ENCODE peak calls at places on chromosomes 11 and 22, in nine cellular contexts. R is adrenal gland; V is A549; A is epithelial cell of esophagus; H is foreskin fibroblast; I is CD4-positive, alpha-beta T cell; S is Caco-2; P is fibroblast of villous mesenchyme; O is upper lobe of right lung. B is an unnamed sample.

GRCh38 chr11:39965701-39966100 is 1493.8 kb downstream of the LRRC4C start:
- DNase-seq in R (no peak), I (no peak), O (no peak), H (no peak), A (no peak), P (no peak), S (no peak), V (no peak), B (no peak)

GRCh38 chr22:49780281-49780991 is 47.2 kb downstream of the BRD1 start:
- DNase-seq in I (no peak), P (peak; percentile 58), O (no peak), A (no peak), R (no peak), V (no peak), H (no peak), S (no peak), B (no peak)

GRCh38 chr11:86162257-86162656 is 82.3 kb upstream of the EED start:
- DNase-seq in V (no peak), P (peak; percentile 86), S (no peak), H (peak; percentile 85), A (peak; percentile 81), O (no peak), I (no peak), R (peak; percentile 65), B (no peak)

GRCh38 chr11:70669281-70669680 is 271.0 kb downstream of the CTTN start:
- DNase-seq in S (no peak), R (no peak), I (no peak), O (no peak), A (no peak), H (no peak), P (no peak), V (no peak), B (no peak)

GRCh38 chr11:76686261-76687079 is 15.9 kb upstream of the LRRC32 start:
- DNase-seq in R (no peak), V (no peak), S (no peak), O (no peak), P (no peak), H (no peak), I (no peak), A (no peak), B (no peak)

GRCh38 chr22:30043181-30043580 is 37.1 kb upstream of the HORMAD2 start:
- DNase-seq in S (no peak), O (no peak), P (no peak), A (no peak), I (no peak), H (no peak), V (no peak), R (no peak), B (no peak)

GRCh38 chr11:47271961-47272661 is 2.2 kb downstream of the MADD start:
- DNase-seq in A (no peak), I (no peak), V (no peak), S (no peak), P (no peak), H (no peak), O (no peak), R (peak; percentile 70), B (no peak)

GRCh38 chr11:93020248-93021088 is 51.0 kb downstream of the MTNR1B start:
- DNase-seq in P (peak; percentile 53), O (no peak), S (no peak), R (no peak), A (peak; percentile 97), H (no peak), I (no peak), V (peak; percentile 8), B (no peak)

GRCh38 chr11:82883853-82884252 is 16.4 kb downstream of the PRCP start:
- DNase-seq in V (no peak), H (no peak), O (no peak), A (no peak), S (no peak), I (no peak), P (no peak), R (no peak), B (peak; percentile 50)

GRCh38 chr11:47243454-47243853 is 5.2 kb downstream of the ACP2 start:
- DNase-seq in A (peak; percentile 60), I (no peak), R (no peak), O (no peak), S (no peak), P (peak; percentile 21), H (no peak), V (no peak), B (no peak)

GRCh38 chr11:100632970-100633452 is 54.1 kb upstream of the ARHGAP42 start:
- DNase-seq in R (peak; percentile 68), O (peak; percentile 70), I (no peak), P (peak; percentile 50), H (no peak), A (no peak), S (no peak), V (no peak), B (peak; percentile 43)

GRCh38 chr11:65606876-65607613 is 7.0 kb downstream of the MAP3K11 start:
- DNase-seq in H (peak; percentile 93), S (peak; percentile 99), R (peak; percentile 96), P (peak; percentile 98), O (peak; percentile 95), I (no peak), A (peak; percentile 97), V (peak; percentile 46), B (peak; percentile 96)

GRCh38 chr11:419248-420005 is 4.6 kb upstream of the SIGIRR start:
- DNase-seq in P (no peak), R (no peak), H (no peak), O (no peak), I (peak; percentile 4), S (no peak), A (no peak), V (no peak), B (no peak)

GRCh38 chr11:95228081-95228859 is 2.7 kb downstream of the SESN3 start:
- DNase-seq in S (no peak), R (no peak), P (no peak), A (peak; percentile 57), V (no peak), O (no peak), I (no peak), H (no peak), B (no peak)

GRCh38 chr11:117202386-117203068 is 3.4 kb downstream of the TAGLN start:
- DNase-seq in P (no peak), A (no peak), S (no peak), H (no peak), O (no peak), R (no peak), I (no peak), V (no peak), B (no peak)

GRCh38 chr11:117204283-117205080 is 5.3 kb downstream of the TAGLN start:
- DNase-seq in I (no peak), O (no peak), S (no peak), H (no peak), P (no peak), A (no peak), R (peak; percentile 45), V (no peak), B (no peak)

GRCh38 chr11:117203069-117203407 is 3.9 kb downstream of the TAGLN start:
- DNase-seq in S (no peak), A (no peak), H (no peak), O (no peak), R (no peak), I (no peak), V (no peak), P (no peak), B (no peak)

GRCh38 chr11:117201906-117202305 is 2.7 kb downstream of the TAGLN start:
- DNase-seq in P (no peak), A (no peak), H (no peak), I (no peak), R (no peak), V (no peak), S (no peak), O (no peak), B (no peak)

GRCh38 chr11:117205211-117205818 is 6.1 kb downstream of the TAGLN start:
- DNase-seq in I (no peak), R (peak; percentile 83), P (no peak), S (no peak), A (no peak), V (no peak), O (no peak), H (no peak), B (no peak)
- TF ChIP-seq CTCF in I (no peak), R (no peak), P (no peak), S (no peak), A (no peak), V (no peak), O (no peak), H (no peak), B (no peak)

GRCh38 chr11:3173795-3174194 is 8.7 kb upstream of the OSBPL5 start:
- DNase-seq in V (no peak), P (no peak), R (no peak), A (no peak), O (no peak), S (no peak), H (no peak), I (no peak), B (no peak)
- TF ChIP-seq CTCF in V (no peak), P (no peak), R (no peak), A (no peak), O (no peak), S (no peak), H (no peak), I (no peak), B (no peak)

GRCh38 chr11:27700351-27701261 is at the start of gene BDNF:
- DNase-seq in R (no peak), V (peak; percentile 49), I (no peak), O (peak; percentile 65), S (peak; percentile 46), A (peak; percentile 38), H (peak; percentile 41), P (peak; percentile 55), B (no peak)

GRCh38 chr11:27703453-27703852 is 3.2 kb upstream of the BDNF start:
- DNase-seq in A (no peak), R (no peak), P (peak; percentile 56), H (no peak), V (no peak), I (no peak), O (no peak), S (no peak), B (no peak)

GRCh38 chr11:27699242-27699925 is 871 bp downstream of the BDNF start:
- DNase-seq in I (no peak), O (peak; percentile 54), S (no peak), V (no peak), P (peak; percentile 59), H (no peak), R (no peak), A (peak; percentile 39), B (no peak)

GRCh38 chr11:27699926-27700350 is 317 bp downstream of the BDNF start:
- DNase-seq in R (no peak), V (no peak), I (no peak), P (no peak), O (peak; percentile 59), S (no peak), H (no peak), A (no peak), B (no peak)

GRCh38 chr11:27701262-27702105 is 1.2 kb upstream of the BDNF start:
- DNase-seq in H (peak; percentile 66), O (peak; percentile 62), P (peak; percentile 82), A (peak; percentile 32), R (no peak), S (no peak), I (no peak), V (peak; percentile 61), B (peak; percentile 29)
- TF ChIP-seq CTCF in H (peak; percentile 25), O (peak; percentile 7), P (peak; percentile 39), A (no peak), R (no peak), S (peak; percentile 17), I (no peak), V (peak; percentile 48), B (peak; percentile 26)

DNA sequence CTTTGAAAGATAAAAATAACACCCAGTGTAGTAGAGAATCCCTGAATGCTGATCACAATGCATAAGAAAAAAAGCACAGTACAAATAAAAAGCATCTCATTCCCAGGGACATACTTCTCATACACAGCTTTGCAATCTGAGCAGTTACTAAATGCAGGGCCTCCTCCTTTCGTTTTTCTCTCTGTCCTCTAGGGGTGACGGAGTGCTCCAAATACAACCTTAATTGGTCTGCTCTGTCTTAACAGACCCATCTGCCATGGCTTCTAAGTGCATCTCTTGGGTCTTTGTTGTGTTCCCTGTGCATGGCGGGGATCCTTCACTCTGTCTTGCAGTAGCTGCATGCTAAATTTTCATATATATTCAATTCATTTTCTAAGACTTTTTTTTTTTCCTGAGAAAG is 1114.2 kb upstream of the RAG2 start:
- DNase-seq in P (no peak), H (no peak), I (no peak), V (no peak), R (no peak), O (no peak), S (no peak), A (peak; percentile 6), B (no peak)
- TF ChIP-seq CTCF in P (no peak), H (peak; percentile 21), I (no peak), V (no peak), R (no peak), O (no peak), S (peak; percentile 28), A (peak; percentile 32), B (no peak)